ENCODE peak calls at places on chromosomes 2 and 18, in seven cellular contexts. D is PC-9; U is cardiac fibroblast; B is HFFc6; S is activated CD8-positive, alpha-beta T cell treated with anti-CD3 and anti-CD28 coated beads for 36 hours; A is DND-41; E is RWPE2. K is an unnamed sample.

GRCh38 chr18:54388203-54389142 is 30.8 kb downstream of the C18orf54 start:
- DNase-seq in D (peak; percentile 59), U (peak; percentile 91), B (peak; percentile 78), S (peak; percentile 68), A (peak; percentile 73), E (peak; percentile 71), K (peak; percentile 90)

GRCh38 chr2:66427219-66427768 is 7.6 kb upstream of the MEIS1 start:
- DNase-seq in D (no peak), U (no peak), B (no peak), S (no peak), A (no peak), E (no peak), K (no peak)

GRCh38 chr2:18889565-18890332 is 300.4 kb upstream of the NT5C1B start:
- DNase-seq in D (no peak), U (no peak), B (no peak), S (no peak), A (no peak), E (no peak), K (no peak)

GRCh38 chr2:199160677-199161465 is 296.9 kb downstream of the SATB2 start:
- DNase-seq in D (no peak), U (peak; percentile 80), B (peak; percentile 78), S (no peak), A (no peak), E (no peak), K (peak; percentile 78)

GRCh38 chr2:121532894-121533293 is 2.2 kb downstream of the RNU4ATAC start:
- DNase-seq in D (peak; percentile 9), U (no peak), B (no peak), S (no peak), A (no peak), E (no peak), K (no peak)

GRCh38 chr18:6543330-6543908 is 128.7 kb upstream of the L3MBTL4 start:
- DNase-seq in D (no peak), U (peak; percentile 57), B (peak; percentile 9), S (no peak), A (no peak), E (no peak), K (peak; percentile 55)

GRCh38 chr2:28377984-28378678 is 14.5 kb upstream of the FOSL2 start:
- DNase-seq in D (no peak), U (no peak), B (no peak), S (no peak), A (no peak), E (peak; percentile 85), K (no peak)

GRCh38 chr2:109352066-109352897 is 223.3 kb downstream of the SH3RF3 start:
- DNase-seq in D (no peak), U (no peak), B (no peak), S (no peak), A (peak; percentile 2), E (no peak), K (no peak)

GRCh38 chr2:95009009-95009760 is 16.3 kb upstream of the MAL start:
- DNase-seq in D (no peak), U (no peak), B (no peak), S (no peak), A (no peak), E (no peak), K (no peak)

GRCh38 chr18:815353-815752 is 3.3 kb upstream of the YES1 start:
- DNase-seq in D (no peak), U (no peak), B (no peak), S (no peak), A (no peak), E (no peak), K (no peak)
- TF ChIP-seq CTCF in D (no peak), U (no peak), B (no peak), S (no peak), A (no peak), E (no peak), K (no peak)

DNA sequence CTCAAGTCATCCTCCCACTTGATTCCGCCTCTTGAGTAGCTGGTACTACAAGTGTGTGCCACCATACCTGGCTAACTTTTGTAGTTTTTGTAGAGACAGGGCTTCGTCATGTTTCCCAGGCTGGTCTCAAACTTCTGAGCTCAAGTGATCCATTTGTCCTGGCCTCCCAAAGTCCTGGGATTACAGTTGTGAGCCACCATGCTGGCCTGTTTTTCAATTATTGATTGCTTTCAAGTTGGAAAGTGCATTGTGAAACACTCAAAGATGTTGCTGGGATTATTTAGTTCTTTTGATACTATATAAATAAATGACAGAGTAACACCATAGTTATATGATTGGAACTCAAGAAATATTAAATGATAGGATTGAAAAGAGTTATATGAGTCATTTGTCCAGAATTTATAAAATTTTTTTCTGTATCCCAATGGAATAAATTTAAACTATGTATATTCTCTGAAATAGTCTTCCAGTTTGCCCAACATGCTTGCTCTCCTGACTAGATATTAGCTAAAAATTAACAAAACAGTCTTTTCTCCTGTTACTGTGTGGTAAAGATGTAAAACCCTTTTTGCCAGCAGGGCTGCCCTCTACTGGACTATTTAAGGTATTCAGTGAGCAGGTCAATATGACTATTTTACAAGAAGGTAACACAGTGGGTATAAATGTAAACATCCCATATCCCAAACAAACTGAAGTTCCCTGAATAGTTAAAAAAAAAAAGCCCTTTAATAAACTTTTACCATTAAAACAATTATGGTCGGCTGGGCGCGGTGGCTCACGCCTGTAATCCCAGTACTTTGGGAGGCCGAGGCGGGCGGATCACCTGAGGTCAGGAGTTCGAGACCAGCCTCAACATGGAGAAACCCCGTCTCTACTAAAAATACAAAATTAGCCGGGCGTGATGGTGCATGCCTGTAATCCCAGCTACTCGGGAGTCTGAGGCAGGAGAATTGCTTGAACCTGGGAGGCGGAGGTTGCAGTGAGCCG is 42.7 kb downstream of the ACSL3 start:
- DNase-seq in D (peak; percentile 48), U (peak; percentile 77), B (peak; percentile 53), S (peak; percentile 61), A (peak; percentile 38), E (no peak), K (peak; percentile 69)
- TF ChIP-seq CTCF in D (peak; percentile 99), U (peak; percentile 63), B (peak; percentile 86), S (peak; percentile 73), A (peak; percentile 74), E (peak; percentile 90), K (peak; percentile 69)

DNA sequence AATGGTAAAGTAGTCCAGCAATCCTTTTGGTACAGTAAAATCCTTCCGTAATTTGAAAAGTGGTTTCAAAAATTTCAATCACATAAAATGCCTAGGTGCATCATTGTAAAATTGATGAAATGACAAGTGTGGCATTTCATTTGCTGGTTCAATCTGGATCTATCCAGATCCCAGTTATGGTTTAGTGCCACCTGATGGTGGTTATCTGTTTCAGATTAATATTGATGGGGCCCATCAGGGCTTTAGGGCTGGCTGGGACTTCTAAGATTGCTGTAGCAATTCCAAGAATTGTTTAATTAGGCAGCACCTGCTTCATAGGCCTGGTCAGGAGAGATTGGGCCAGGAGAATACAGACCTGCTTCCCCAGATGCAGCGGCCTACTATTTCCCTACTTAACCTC is 55.5 kb upstream of the PIK3C3 start:
- DNase-seq in D (no peak), U (peak; percentile 8), B (no peak), S (no peak), A (no peak), E (no peak), K (no peak)
- TF ChIP-seq CTCF in D (peak; percentile 19), U (peak; percentile 8), B (peak; percentile 54), S (no peak), A (no peak), E (peak; percentile 51), K (no peak)

GRCh38 chr2:152555048-152555447 is 162.2 kb downstream of the PRPF40A start:
- DNase-seq in D (no peak), U (peak; percentile 28), B (no peak), S (no peak), A (no peak), E (no peak), K (peak; percentile 32)
- TF ChIP-seq CTCF in D (peak; percentile 50), U (peak; percentile 39), B (peak; percentile 63), S (no peak), A (no peak), E (peak; percentile 40), K (peak; percentile 47)

GRCh38 chr2:201275991-201276390 is 15.7 kb downstream of the CASP8 start:
- DNase-seq in D (no peak), U (no peak), B (no peak), S (no peak), A (no peak), E (no peak), K (no peak)
- TF ChIP-seq CTCF in D (no peak), U (no peak), B (peak; percentile 30), S (no peak), A (peak; percentile 32), E (no peak), K (no peak)

GRCh38 chr18:36372902-36373301 is 75.4 kb downstream of the FHOD3 start:
- DNase-seq in D (peak; percentile 10), U (peak; percentile 93), B (no peak), S (no peak), A (no peak), E (no peak), K (peak; percentile 89)
- TF ChIP-seq CTCF in D (peak; percentile 25), U (peak; percentile 40), B (no peak), S (no peak), A (no peak), E (peak; percentile 66), K (peak; percentile 38)